ENCODE peak calls at places on chromosome 7, in eight cellular contexts. H is HEK293T; P is G401; V is GM12865; T is lower lobe of right lung; C is activated CD4-positive, alpha-beta T cell treated with anti-CD3 and anti-CD28 coated beads, Interleukin-2, amount 50 U/mL, for 48 hours; I is non-pigmented ciliary epithelial cell; X is Caki2. Y is an unnamed sample.

GRCh38 chr7:102318482-102318971 is 31.9 kb downstream of the SH2B2 start:
- DNase-seq in T (no peak), X (no peak), V (no peak), P (no peak), I (no peak), C (no peak), H (no peak), Y (no peak)

GRCh38 chr7:98472391-98473002 is 71.6 kb upstream of the BAIAP2L1 start:
- DNase-seq in H (no peak), V (no peak), T (no peak), C (no peak), P (no peak), X (no peak), I (no peak), Y (no peak)

GRCh38 chr7:156949541-156950380 is at the start of gene NOM1:
- DNase-seq in I (no peak), P (peak), T (peak), H (peak), V (peak), C (peak), X (peak), Y (peak)

GRCh38 chr7:137475966-137476365 is 132.4 kb upstream of the PTN start:
- DNase-seq in T (no peak), P (peak), I (no peak), X (no peak), H (no peak), V (no peak), C (no peak), Y (no peak)

GRCh38 chr7:155306677-155307470 is 9.2 kb downstream of the INSIG1 start:
- DNase-seq in H (no peak), C (no peak), T (no peak), P (peak), I (no peak), X (no peak), V (no peak), Y (peak)

GRCh38 chr7:34756025-34756437 is 98.0 kb downstream of the NPSR1 start:
- DNase-seq in P (peak), X (no peak), I (no peak), V (no peak), T (no peak), C (no peak), H (no peak), Y (peak)

GRCh38 chr7:13908667-13909382 is 80.6 kb downstream of the ETV1 start:
- DNase-seq in X (no peak), C (no peak), V (no peak), I (no peak), H (no peak), T (no peak), P (no peak), Y (no peak)

GRCh38 chr7:116259156-116259555 is 48.8 kb downstream of the TES start:
- DNase-seq in P (no peak), I (no peak), H (no peak), C (no peak), V (no peak), T (no peak), X (no peak), Y (no peak)

GRCh38 chr7:131540491-131541162 is 15.8 kb downstream of the PODXL start:
- DNase-seq in V (no peak), P (peak), I (no peak), H (no peak), X (no peak), C (no peak), T (no peak), Y (no peak)

Y was measured in SW480.